ENCODE peak calls at places on chromosome 22, in seven cellular contexts. M is T-helper 1 cell; X is stimulated activated CD8-positive, alpha-beta memory T cell treated with anti-CD3 and anti-CD28 coated beads, Interleukin-4, amount 100 ng/mL, for 24 hours; K is aorta; Q is nucleus accumbens; E is activated CD4-positive, CD25-positive, alpha-beta regulatory T cell; I is effector CD8-positive, alpha-beta T cell. B is an unnamed sample.

GRCh38 chr22:17431179-17431578 is 61.9 kb downstream of the CECR2 start:
- DNase-seq in M (no peak), X (no peak), K (no peak), Q (no peak), E (no peak), I (no peak), B (no peak)

GRCh38 chr22:33303109-33303508 is 244.9 kb upstream of the SYN3 start:
- DNase-seq in M (no peak), X (no peak), K (no peak), Q (no peak), E (no peak), I (no peak), B (no peak)

GRCh38 chr22:34866501-34867171 is 199.3 kb upstream of the ISX start:
- DNase-seq in M (no peak), X (no peak), K (no peak), Q (no peak), E (no peak), I (no peak), B (no peak)

GRCh38 chr22:29478326-29479276 is 1.4 kb upstream of the NEFH start:
- DNase-seq in M (no peak), X (peak), K (no peak), Q (no peak), E (no peak), I (no peak), B (peak)

GRCh38 chr22:23237841-23238240 is 57.5 kb downstream of the BCR start:
- DNase-seq in M (no peak), X (no peak), K (no peak), Q (peak), E (no peak), I (no peak), B (no peak)

GRCh38 chr22:29827091-29827490 is 11.0 kb downstream of the ASCC2 start:
- DNase-seq in M (no peak), X (no peak), K (no peak), Q (no peak), E (no peak), I (no peak), B (no peak)

GRCh38 chr22:42296381-42296853 is 26.0 kb upstream of the TCF20 start:
- DNase-seq in M (no peak), X (no peak), K (no peak), Q (peak), E (no peak), I (peak), B (no peak)

GRCh38 chr22:41833369-41834004 is 582 bp downstream of the SREBF2 start:
- DNase-seq in M (peak), X (peak), K (peak), Q (peak), E (no peak), I (peak), B (no peak)

GRCh38 chr22:20146777-20147176 is 4.1 kb downstream of the CCDC188 start:
- DNase-seq in M (no peak), X (no peak), K (no peak), Q (no peak), E (no peak), I (no peak), B (no peak)